ENCODE peak calls at places on chromosomes 16 and 17, in eight cellular contexts. R is K562, O is PC-9, X is epithelial cell of esophagus, Q is SK-N-SH, H is tibial artery, U is breast epithelium, M is ascending aorta. Y is an unnamed sample.

GRCh38 chr17:75591722-75592302 is 4.2 kb downstream of the MYO15B start:
- DNase-seq in U (no peak), O (no peak), H (no peak), Q (no peak), X (no peak), M (no peak), R (no peak), Y (no peak)

GRCh38 chr16:6484121-6484520 is 848.5 kb upstream of the RBFOX1 start:
- DNase-seq in H (no peak), U (no peak), X (no peak), O (no peak), Q (no peak), M (no peak), R (no peak), Y (no peak)

GRCh38 chr16:68781784-68782183 is 44.7 kb downstream of the CDH1 start:
- DNase-seq in Q (no peak), M (no peak), H (no peak), X (no peak), O (no peak), R (no peak), U (no peak), Y (no peak)

GRCh38 chr16:2194166-2194834 is 2.1 kb downstream of the CASKIN1 start:
- DNase-seq in R (no peak), M (no peak), O (peak), Q (no peak), U (no peak), X (no peak), H (no peak), Y (no peak)

GRCh38 chr16:80526418-80527061 is 14.3 kb upstream of the DYNLRB2 start:
- DNase-seq in R (peak), Q (peak), M (no peak), O (peak), H (no peak), U (no peak), X (peak), Y (no peak)

GRCh38 chr17:50460831-50461526 is 7.7 kb downstream of the CHAD start:
- DNase-seq in O (no peak), U (no peak), M (no peak), X (no peak), H (no peak), Q (no peak), R (no peak), Y (no peak)

GRCh38 chr16:71927787-71928186 is 32.5 kb downstream of the IST1 start:
- DNase-seq in R (no peak), H (no peak), U (no peak), O (no peak), M (no peak), Q (no peak), X (no peak), Y (no peak)

GRCh38 chr17:64291268-64291851 is 28.3 kb upstream of the TEX2 start:
- DNase-seq in O (peak), U (no peak), M (no peak), Q (no peak), H (no peak), X (peak), R (peak), Y (peak)

GRCh38 chr17:77120866-77121265 is 19.9 kb upstream of the SEC14L1 start:
- DNase-seq in Q (no peak), M (no peak), H (no peak), O (no peak), R (no peak), U (peak), X (no peak), Y (no peak)

GRCh38 chr16:67192781-67193260 is 866 bp downstream of the E2F4 start:
- DNase-seq in X (no peak), H (no peak), U (no peak), O (no peak), Q (peak), M (no peak), R (peak), Y (no peak)

GRCh38 chr17:2371183-2372130 is 29.4 kb downstream of the MNT start:
- DNase-seq in U (no peak), R (no peak), H (no peak), Q (peak), X (no peak), M (no peak), O (no peak), Y (no peak)

GRCh38 chr17:2157081-2157480 is 102.2 kb downstream of the HIC1 start:
- DNase-seq in H (peak), R (no peak), X (no peak), O (no peak), Q (no peak), U (no peak), M (peak), Y (no peak)

GRCh38 chr17:76034433-76035185 is 7.5 kb upstream of the EVPL start:
- DNase-seq in Q (no peak), U (no peak), M (no peak), X (no peak), R (no peak), H (no peak), O (no peak), Y (no peak)

GRCh38 chr16:46884513-46885293 is 541 bp downstream of the GPT2 start:
- DNase-seq in Q (peak), M (no peak), U (no peak), X (peak), O (no peak), R (peak), H (no peak), Y (no peak)

GRCh38 chr17:83056583-83057396 is 22.6 kb upstream of the METRNL start:
- DNase-seq in U (no peak), H (no peak), R (no peak), M (peak), X (no peak), Q (peak), O (no peak), Y (peak)

GRCh38 chr17:60157487-60158040 is 7.8 kb downstream of the CA4 start:
- DNase-seq in M (no peak), X (no peak), U (no peak), O (no peak), H (no peak), Q (peak), R (no peak), Y (no peak)

GRCh38 chr17:64020068-64020766 is at the start of gene ICAM2:
- DNase-seq in U (peak), H (peak), M (peak), O (no peak), R (no peak), Q (no peak), X (no peak), Y (no peak)

GRCh38 chr17:65557349-65558310 is 3.8 kb downstream of the AXIN2 start:
- DNase-seq in U (no peak), O (no peak), H (no peak), R (no peak), Q (no peak), M (no peak), X (no peak), Y (no peak)

GRCh38 chr17:45997166-45997565 is 1.9 kb upstream of the STH start:
- DNase-seq in X (no peak), M (no peak), H (no peak), O (no peak), R (no peak), Q (no peak), U (no peak), Y (no peak)

GRCh38 chr16:56726926-56727325 is 3.0 kb upstream of the NUP93 start:
- DNase-seq in Q (no peak), R (no peak), U (no peak), X (no peak), H (no peak), M (no peak), O (no peak), Y (no peak)

GRCh38 chr17:30396129-30396528 is 17.4 kb downstream of the CPD start:
- DNase-seq in Q (no peak), H (no peak), U (no peak), O (no peak), X (no peak), R (no peak), M (no peak), Y (peak)

GRCh38 chr17:32483451-32484019 is 3.3 kb upstream of the CDK5R1 start:
- DNase-seq in M (peak), U (peak), Q (peak), H (peak), R (no peak), X (peak), O (peak), Y (peak)

GRCh38 chr17:45436625-45437460 is 4.2 kb upstream of the ARHGAP27 start:
- DNase-seq in R (no peak), H (no peak), M (no peak), Q (peak), U (no peak), X (no peak), O (no peak), Y (no peak)

GRCh38 chr16:88754912-88755744 is 29.9 kb downstream of the PIEZO1 start:
- DNase-seq in M (no peak), H (no peak), R (no peak), X (peak), U (no peak), Q (peak), O (peak), Y (no peak)

GRCh38 chr16:4937782-4938682 is 1.1 kb upstream of the PPL start:
- DNase-seq in R (no peak), M (no peak), Q (no peak), X (peak), U (peak), H (no peak), O (no peak), Y (no peak)
- H3K4me3 ChIP-seq in R (no peak), M (no peak), Q (no peak), X (no peak), U (no peak), H (peak), O (peak), Y (no peak)

GRCh38 chr16:70380919-70381603 is 34.4 kb downstream of the DDX19A start:
- DNase-seq in M (peak), Q (peak), H (peak), X (peak), U (peak), R (no peak), O (peak), Y (peak)
- TF ChIP-seq CTCF in M (no peak), Q (peak), H (no peak), X (peak), U (no peak), R (no peak), O (peak), Y (peak)

GRCh38 chr16:53054670-53055485 is at the start of gene CHD9:
- DNase-seq in O (peak), M (peak), Q (peak), U (peak), R (peak), X (peak), H (peak), Y (peak)

GRCh38 chr16:53058441-53058840 is 3.6 kb downstream of the CHD9 start:
- DNase-seq in U (no peak), H (no peak), Q (no peak), X (peak), M (no peak), O (no peak), R (no peak), Y (no peak)

GRCh38 chr16:53057658-53058057 is 2.9 kb downstream of the CHD9 start:
- DNase-seq in U (no peak), H (no peak), R (no peak), X (no peak), M (no peak), O (no peak), Q (no peak), Y (no peak)

GRCh38 chr16:53055603-53056527 is 1.1 kb downstream of the CHD9 start:
- DNase-seq in M (no peak), O (peak), X (peak), R (peak), U (peak), H (peak), Q (peak), Y (no peak)

GRCh38 chr16:53056528-53056881 is 1.7 kb downstream of the CHD9 start:
- DNase-seq in O (no peak), Q (no peak), U (no peak), R (peak), H (peak), M (no peak), X (no peak), Y (no peak)
- H3K4me3 ChIP-seq in O (peak), Q (no peak), U (no peak), R (peak), H (no peak), M (no peak), X (no peak), Y (no peak)

DNA sequence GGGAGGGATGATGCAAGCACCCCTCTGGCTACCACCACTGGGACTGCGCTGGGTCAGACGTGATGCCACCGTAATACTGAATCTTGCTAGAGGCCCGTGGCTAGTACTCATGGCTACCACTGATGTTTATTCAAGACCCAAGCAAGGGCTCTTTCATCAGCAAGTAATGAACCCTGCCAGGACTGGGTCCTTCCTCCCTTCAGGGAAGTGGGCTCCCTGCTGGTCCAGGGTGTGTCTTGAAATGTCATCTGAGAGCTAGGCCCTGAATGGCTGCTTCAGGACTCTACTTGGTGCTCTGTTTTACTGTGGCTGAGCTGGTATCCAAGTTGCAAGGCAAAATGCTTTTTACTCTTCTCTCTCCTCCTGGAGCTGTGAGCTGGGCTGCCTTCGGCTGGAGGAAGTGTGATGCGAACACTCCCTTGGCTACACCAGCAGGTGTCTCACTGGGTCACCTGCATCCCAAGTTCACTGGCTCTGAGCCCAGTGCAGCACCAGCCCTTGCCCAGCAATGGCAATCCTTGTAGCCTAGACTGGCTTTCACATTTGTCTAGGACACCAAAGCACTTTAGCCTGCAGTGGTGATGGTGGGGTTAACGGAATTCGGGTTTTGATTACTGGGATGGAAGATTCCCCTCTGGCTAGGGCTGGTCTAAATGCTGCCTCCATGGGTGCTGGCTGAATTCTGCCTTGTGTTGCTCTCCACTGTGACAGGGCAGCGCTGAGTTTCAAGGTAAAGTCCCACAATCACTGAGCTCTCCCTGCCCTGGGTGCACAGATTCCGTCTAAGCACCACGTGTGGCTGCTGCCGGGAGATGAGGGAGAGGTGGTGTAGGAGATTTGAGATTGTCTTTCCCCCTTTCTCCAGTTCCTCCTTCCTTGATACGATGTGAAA is 98.6 kb downstream of the USP22 start:
- DNase-seq in U (peak), H (no peak), X (peak), R (no peak), Q (no peak), O (peak), M (no peak), Y (peak)
- TF ChIP-seq CTCF in U (no peak), H (no peak), X (peak), R (peak), Q (peak), O (peak), M (no peak), Y (peak)

GRCh38 chr16:89923640-89924297 is 627 bp downstream of the TUBB3 start:
- DNase-seq in X (no peak), H (no peak), O (no peak), U (no peak), Q (peak), M (no peak), R (no peak), Y (no peak)
- H3K4me3 ChIP-seq in X (no peak), H (peak), O (peak), U (peak), Q (peak), M (peak), R (peak), Y (peak)

GRCh38 chr17:44083250-44083849 is 12.8 kb downstream of the G6PC3 start:
- DNase-seq in Q (peak), U (no peak), O (peak), M (no peak), X (peak), H (no peak), R (no peak), Y (no peak)
- TF ChIP-seq CTCF in Q (peak), U (no peak), O (peak), M (no peak), X (peak), H (no peak), R (peak), Y (peak)